ENCODE peak calls at places on chromosomes 11 and 22, in five cellular contexts. E is HFF-Myc, F is astrocyte of the spinal cord, O is AG04450, Z is kidney epithelial cell. B is an unnamed sample.

GRCh38 chr11:47330002-47330911 is 22.2 kb downstream of the MYBPC3 start:
- DNase-seq in Z (no peak), F (peak), E (no peak), O (no peak), B (peak)

GRCh38 chr22:38272373-38273134 is at the start of gene TMEM184B:
- DNase-seq in E (no peak), Z (no peak), F (peak), O (no peak), B (no peak)

GRCh38 chr11:87338046-87338639 is 300.4 kb downstream of the TMEM135 start:
- DNase-seq in F (no peak), O (no peak), Z (no peak), E (no peak), B (no peak)

GRCh38 chr11:76672431-76673163 is 2.0 kb upstream of the LRRC32 start:
- DNase-seq in O (no peak), E (no peak), Z (peak), F (no peak), B (no peak)

GRCh38 chr11:40230821-40231220 is 1228.6 kb downstream of the LRRC4C start:
- DNase-seq in Z (no peak), F (no peak), O (no peak), E (no peak), B (no peak)

GRCh38 chr11:45857834-45858492 is 10.7 kb downstream of the CRY2 start:
- DNase-seq in Z (peak), E (peak), F (peak), O (no peak), B (no peak)

GRCh38 chr11:108574675-108575074 is 18.9 kb downstream of the EXPH5 start:
- DNase-seq in O (no peak), F (no peak), Z (no peak), E (no peak), B (no peak)

GRCh38 chr22:33853200-33854097 is 66.8 kb downstream of the LARGE1 start:
- DNase-seq in Z (peak), E (no peak), O (no peak), F (peak), B (no peak)

GRCh38 chr11:134391170-134391569 is 20.9 kb downstream of the B3GAT1 start:
- DNase-seq in F (no peak), E (no peak), Z (no peak), O (no peak), B (no peak)

GRCh38 chr11:114942207-114942606 is 263.9 kb downstream of the NXPE2 start:
- DNase-seq in Z (no peak), F (no peak), O (no peak), E (no peak), B (no peak)

GRCh38 chr22:18111759-18112330 is 1.2 kb downstream of the TUBA8 start:
- DNase-seq in Z (no peak), E (no peak), F (no peak), O (no peak), B (no peak)

GRCh38 chr11:65611028-65611757 is 2.8 kb downstream of the MAP3K11 start:
- DNase-seq in F (no peak), E (no peak), O (no peak), Z (no peak), B (no peak)

GRCh38 chr11:122727101-122727929 is 71.8 kb downstream of the UBASH3B start:
- DNase-seq in O (no peak), E (no peak), F (no peak), Z (no peak), B (no peak)

GRCh38 chr11:113664981-113665710 is 41.0 kb downstream of the TMPRSS5 start:
- DNase-seq in E (no peak), F (no peak), O (no peak), Z (no peak), B (no peak)

GRCh38 chr11:128409476-128409875 is 177.9 kb downstream of the ETS1 start:
- DNase-seq in E (no peak), F (peak), O (peak), Z (no peak), B (no peak)

GRCh38 chr22:37203354-37204044 is 8.8 kb downstream of the SSTR3 start:
- DNase-seq in F (no peak), O (no peak), E (no peak), Z (no peak), B (no peak)

GRCh38 chr11:104650234-104650633 is 248.0 kb downstream of the CASP12 start:
- DNase-seq in O (no peak), F (no peak), Z (no peak), E (no peak), B (no peak)

GRCh38 chr22:20853236-20853660 is 5.4 kb downstream of the PI4KA start:
- DNase-seq in F (no peak), Z (no peak), E (no peak), O (no peak), B (no peak)

GRCh38 chr11:109298865-109299264 is 123.1 kb upstream of the C11orf87 start:
- DNase-seq in F (no peak), Z (no peak), O (no peak), E (peak), B (no peak)

GRCh38 chr11:44628730-44629361 is 63.4 kb downstream of the CD82 start:
- DNase-seq in F (no peak), Z (no peak), E (no peak), O (no peak), B (peak)

GRCh38 chr22:25774575-25775026 is 32.6 kb downstream of the MYO18B start:
- DNase-seq in O (no peak), E (no peak), Z (no peak), F (no peak), B (no peak)

GRCh38 chr22:23536821-23537345 is 43.2 kb downstream of the IGLL1 start:
- DNase-seq in O (no peak), Z (no peak), F (no peak), E (no peak), B (no peak)

GRCh38 chr11:12961615-12962014 is 47.5 kb upstream of the RASSF10 start:
- DNase-seq in O (no peak), F (peak), Z (no peak), E (no peak), B (no peak)

GRCh38 chr11:46119352-46120216 is 1.7 kb downstream of the PHF21A start:
- DNase-seq in E (no peak), Z (peak), O (no peak), F (peak), B (no peak)

GRCh38 chr22:40196628-40197027 is 18.9 kb downstream of the TNRC6B start:
- DNase-seq in E (peak), F (peak), Z (peak), O (peak), B (peak)

GRCh38 chr11:94218372-94218771 is 86.0 kb upstream of the IZUMO1R start:
- DNase-seq in E (no peak), Z (no peak), F (no peak), O (no peak), B (no peak)

GRCh38 chr22:46827072-46827780 is 64.8 kb downstream of the TBC1D22A start:
- DNase-seq in Z (no peak), O (no peak), F (no peak), E (no peak), B (peak)

GRCh38 chr22:30483169-30483568 is 11.4 kb upstream of the SEC14L3 start:
- DNase-seq in F (no peak), E (no peak), Z (no peak), O (no peak), B (no peak)

GRCh38 chr22:39933741-39934140 is 26.5 kb upstream of the TMA7B start:
- DNase-seq in E (no peak), F (no peak), O (no peak), Z (no peak), B (no peak)

GRCh38 chr11:64720167-64720566 is 2.8 kb downstream of the NRXN2 start:
- DNase-seq in Z (no peak), F (no peak), O (no peak), E (no peak), B (no peak)

GRCh38 chr11:665062-665706 is 28.1 kb downstream of the DRD4 start:
- DNase-seq in E (no peak), F (no peak), O (no peak), Z (no peak), B (no peak)

GRCh38 chr22:46183733-46184132 is 33.4 kb downstream of the PPARA start:
- DNase-seq in O (no peak), E (no peak), Z (no peak), F (no peak), B (no peak)

GRCh38 chr11:63536669-63537292 is at the start of gene PLAAT4:
- DNase-seq in E (no peak), F (peak), O (no peak), Z (peak), B (peak)

GRCh38 chr11:58626915-58627483 is 4.5 kb downstream of the CNTF start:
- DNase-seq in Z (no peak), E (no peak), O (no peak), F (no peak), B (no peak)

GRCh38 chr11:111911563-111912401 is at the start of gene CRYAB:
- DNase-seq in Z (peak), O (peak), F (peak), E (peak), B (peak)

GRCh38 chr11:111912535-111912934 is at the start of gene HSPB2:
- DNase-seq in E (no peak), O (no peak), F (no peak), Z (no peak), B (no peak)

GRCh38 chr11:111909378-111909777 is 2.2 kb downstream of the CRYAB start:
- DNase-seq in Z (no peak), F (no peak), E (no peak), O (no peak), B (no peak)

GRCh38 chr11:111908639-111909305 is 2.8 kb downstream of the CRYAB start:
- DNase-seq in O (no peak), Z (no peak), E (no peak), F (no peak), B (no peak)

DNA sequence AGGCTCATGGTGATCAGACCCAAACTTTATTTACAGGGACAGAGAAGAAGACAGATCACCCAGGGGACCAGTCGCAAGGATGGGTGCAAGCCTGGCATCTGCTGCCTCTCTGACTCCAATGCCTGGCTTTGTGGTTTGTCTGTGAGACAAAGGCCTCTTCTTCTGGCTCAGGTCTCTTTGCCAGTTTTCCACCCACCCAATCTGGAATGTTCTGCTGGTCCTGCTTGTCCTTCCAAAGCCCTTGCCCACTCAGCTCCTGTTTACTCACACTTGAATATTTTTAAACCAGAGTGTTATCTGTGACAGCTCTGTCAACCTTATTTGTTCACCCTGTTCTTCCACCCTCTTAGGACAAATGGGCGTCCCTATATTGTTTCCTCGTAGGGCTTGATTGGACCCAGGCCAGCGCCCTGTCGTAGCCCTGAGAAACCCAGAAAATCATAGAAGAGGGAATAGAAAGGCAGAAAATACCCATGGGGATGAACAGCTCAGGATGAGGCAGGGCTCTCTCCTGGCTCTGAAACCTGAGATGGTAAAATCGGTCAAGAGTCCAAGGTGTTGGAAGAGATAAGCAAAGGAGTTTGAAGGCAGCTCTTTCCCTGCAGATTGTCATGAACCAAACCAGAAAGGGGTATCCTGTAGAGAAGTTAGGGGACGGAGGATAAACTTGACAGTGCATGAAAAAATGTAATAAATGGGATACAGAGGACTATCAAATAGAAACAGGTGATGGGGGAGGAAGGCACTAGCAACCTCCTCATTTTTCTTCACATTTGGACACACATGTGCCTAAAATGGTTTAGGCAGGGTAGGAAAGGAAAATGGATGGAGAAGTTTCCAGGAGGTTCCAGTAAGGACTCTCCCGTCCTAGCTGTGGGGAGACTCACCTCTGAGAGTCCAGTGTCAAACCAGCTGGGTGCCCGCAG is 670 bp downstream of the CRYAB start:
- DNase-seq in F (no peak), Z (no peak), E (no peak), O (no peak), B (no peak)
- H3K4me3 ChIP-seq in F (no peak), Z (no peak), E (no peak), O (no peak), B (peak)

GRCh38 chr11:67482736-67483497 is at the start of gene AIP:
- DNase-seq in F (peak), Z (peak), O (peak), E (peak), B (peak)
- TF ChIP-seq CTCF in F (no peak), Z (no peak), O (peak), E (no peak), B (no peak)

GRCh38 chr11:79309402-79309801 is 131.4 kb downstream of the TENM4 start:
- DNase-seq in Z (no peak), O (peak), F (no peak), E (no peak), B (no peak)

GRCh38 chr11:79311461-79311860 is 129.4 kb downstream of the TENM4 start:
- DNase-seq in Z (no peak), O (no peak), F (no peak), E (no peak), B (no peak)

GRCh38 chr11:79312591-79313267 is 128.1 kb downstream of the TENM4 start:
- DNase-seq in O (no peak), Z (no peak), E (no peak), F (peak), B (no peak)

GRCh38 chr11:79304599-79305212 is 136.1 kb downstream of the TENM4 start:
- DNase-seq in E (no peak), Z (no peak), O (no peak), F (no peak), B (no peak)

GRCh38 chr11:79308429-79308828 is 132.4 kb downstream of the TENM4 start:
- DNase-seq in Z (no peak), O (no peak), F (no peak), E (no peak), B (no peak)
- H3K4me3 ChIP-seq in Z (no peak), O (no peak), F (no peak), E (no peak), B (no peak)

DNA sequence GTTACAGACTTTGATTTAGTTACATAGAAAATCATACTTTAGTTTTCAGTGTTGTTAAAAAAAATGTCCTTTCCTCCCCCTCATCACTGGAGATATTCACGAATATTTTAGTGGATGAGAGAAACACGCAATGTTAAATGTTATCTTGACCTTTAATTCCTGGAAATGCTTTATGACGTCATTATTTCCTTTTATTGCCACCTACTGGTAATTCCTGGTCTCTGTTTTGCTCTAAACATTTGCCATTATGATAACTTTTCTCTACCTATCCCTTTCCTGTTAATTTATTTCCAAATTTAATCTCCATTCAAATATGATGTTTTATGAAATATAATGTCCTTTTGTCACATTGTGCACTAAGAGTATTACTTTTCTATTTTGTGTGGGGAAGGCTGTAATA is 770.6 kb downstream of the FAM181B start:
- DNase-seq in E (no peak), F (no peak), Z (no peak), O (no peak), B (no peak)
- TF ChIP-seq CTCF in E (no peak), F (peak), Z (peak), O (no peak), B (no peak)

DNA sequence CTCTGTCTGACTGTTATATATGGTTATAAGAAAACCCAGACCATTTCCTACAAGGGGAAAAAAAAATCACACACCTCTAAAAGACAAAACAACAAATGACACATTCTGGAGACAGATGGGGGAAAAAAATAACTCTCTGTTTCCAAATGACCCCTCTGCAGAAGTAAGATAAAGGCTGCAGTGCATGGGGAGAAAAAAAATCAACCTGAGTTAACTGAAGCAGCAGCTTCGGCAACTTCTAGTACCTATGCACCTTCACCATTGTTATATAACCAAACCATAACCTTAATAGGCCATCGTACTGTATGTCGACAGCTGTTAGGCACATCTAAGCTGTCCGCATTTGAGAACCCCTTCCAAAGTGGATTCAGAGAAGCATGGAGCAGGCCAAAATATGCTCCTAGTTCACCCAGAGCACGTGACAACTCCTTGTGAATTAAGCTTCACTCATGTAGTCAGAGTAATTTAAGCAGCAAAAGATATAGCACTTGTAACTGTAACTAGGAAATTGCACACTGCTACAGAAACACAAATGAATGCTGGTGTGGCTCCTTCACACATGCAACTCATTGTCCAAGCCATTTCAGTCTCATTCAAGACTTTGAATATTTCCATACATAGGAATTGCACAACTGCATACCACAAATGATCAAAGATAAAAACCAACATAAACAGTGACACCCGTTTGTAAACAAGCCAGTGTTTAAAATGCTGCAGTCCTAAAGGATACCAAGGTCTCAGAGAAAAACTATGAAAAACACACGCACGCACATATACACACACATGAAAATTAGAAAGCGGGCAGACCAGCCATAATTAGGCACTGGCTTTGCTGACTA is 2.7 kb downstream of the SIK3 start:
- DNase-seq in O (no peak), F (no peak), Z (no peak), E (peak), B (no peak)
- H3K4me3 ChIP-seq in O (peak), F (no peak), Z (no peak), E (peak), B (peak)

GRCh38 chr11:69799582-69799981 is 19.6 kb downstream of the FGF3 start:
- DNase-seq in O (no peak), E (peak), F (no peak), Z (no peak), B (no peak)

GRCh38 chr11:69803604-69804218 is 15.5 kb downstream of the FGF3 start:
- DNase-seq in O (no peak), Z (no peak), F (no peak), E (no peak), B (no peak)

GRCh38 chr11:69803022-69803421 is 16.2 kb downstream of the FGF3 start:
- DNase-seq in Z (no peak), F (no peak), O (no peak), E (no peak), B (no peak)

GRCh38 chr11:69800278-69800677 is 18.9 kb downstream of the FGF3 start:
- DNase-seq in Z (no peak), E (no peak), O (no peak), F (no peak), B (no peak)

DNA sequence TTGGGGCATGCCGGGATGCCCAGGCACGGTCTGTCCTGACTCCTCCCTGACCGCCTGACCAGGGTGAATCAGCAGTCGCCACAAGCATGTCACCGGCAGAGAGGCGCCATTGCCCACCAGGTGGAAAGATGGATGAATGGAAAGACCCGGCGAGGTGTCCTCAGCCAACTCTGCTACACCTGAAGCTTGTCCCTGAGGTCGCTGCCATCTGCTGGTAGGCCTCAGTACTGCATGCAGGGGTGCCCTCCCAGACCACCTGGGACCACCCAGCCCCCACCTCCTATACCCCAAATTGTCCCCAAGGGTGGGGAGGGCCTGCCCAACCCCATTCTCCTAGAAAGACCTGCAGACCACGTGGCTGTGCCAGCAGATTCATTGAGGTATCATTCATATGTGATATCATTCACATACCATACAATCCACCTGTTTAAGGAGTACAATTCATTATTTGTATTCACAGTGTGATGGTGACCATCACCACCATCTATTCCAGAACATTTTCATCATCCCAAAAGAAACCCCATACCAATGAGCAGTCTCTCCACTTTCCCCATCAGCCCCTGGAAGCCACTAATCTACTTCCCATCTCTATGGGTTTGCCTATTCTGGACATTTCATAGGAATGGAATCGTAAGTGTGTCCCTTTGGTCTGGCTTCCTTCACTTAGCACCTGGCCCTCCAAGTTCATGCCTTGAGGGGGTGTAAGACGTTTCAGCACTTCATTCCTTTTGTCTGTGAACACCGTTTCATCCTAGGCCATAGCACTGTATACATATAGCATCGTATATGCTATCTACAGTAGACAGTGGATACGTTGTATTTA is 17.5 kb downstream of the FGF3 start:
- DNase-seq in Z (no peak), E (no peak), O (no peak), F (no peak), B (no peak)
- TF ChIP-seq CTCF in Z (peak), E (peak), O (peak), F (peak), B (no peak)

GRCh38 chr11:36507824-36508489 is 2.1 kb downstream of the TRAF6 start:
- DNase-seq in E (no peak), O (no peak), F (no peak), Z (no peak), B (no peak)
- H3K4me3 ChIP-seq in E (peak), O (peak), F (no peak), Z (no peak), B (peak)